ENCODE peak calls at places on chromosomes 13 and 19, in nine cellular contexts. J is IMR-90, T is brain microvascular endothelial cell, M is tibial artery, X is AG04450, S is A549, A is A673, B is ovary, C is OCI-LY7. F is an unnamed sample.
A peak's percentile ranks its signal among the peaks of the same experiment; 100 is the strongest.

GRCh38 chr19:40501599-40501998 is 34.8 kb downstream of the SPTBN4 start:
- DNase-seq in J (no peak), T (no peak), M (no peak), X (no peak), S (no peak), A (no peak), B (no peak), C (no peak), F (no peak)

GRCh38 chr19:46080561-46080960 is 39.8 kb upstream of the IGFL4 start:
- DNase-seq in J (peak; percentile 92), T (peak; percentile 98), M (no peak), X (peak; percentile 63), S (peak; percentile 65), A (no peak), B (peak; percentile 24), C (no peak), F (no peak)

GRCh38 chr19:17993076-17993813 is 14.7 kb upstream of the ARRDC2 start:
- DNase-seq in J (no peak), T (no peak), M (no peak), X (no peak), S (no peak), A (no peak), B (no peak), C (no peak), F (no peak)

GRCh38 chr13:24271611-24272451 is 37.5 kb upstream of the C1QTNF9 start:
- DNase-seq in J (peak; percentile 76), T (peak; percentile 78), M (peak; percentile 52), X (peak; percentile 45), S (no peak), A (peak; percentile 78), B (peak; percentile 91), C (no peak), F (peak; percentile 72)

GRCh38 chr19:2014731-2015610 is 543 bp downstream of the BTBD2 start:
- DNase-seq in J (no peak), T (no peak), M (no peak), X (no peak), S (no peak), A (peak; percentile 48), B (peak; percentile 69), C (peak; percentile 64), F (no peak)

GRCh38 chr19:29271341-29271740 is 58.4 kb upstream of the UQCRFS1 start:
- DNase-seq in J (no peak), T (no peak), M (no peak), X (no peak), S (no peak), A (no peak), B (no peak), C (no peak), F (no peak)

GRCh38 chr13:97892717-97893116 is 60.8 kb upstream of the IPO5 start:
- DNase-seq in J (peak; percentile 85), T (peak; percentile 39), M (no peak), X (no peak), S (peak; percentile 15), A (no peak), B (no peak), C (no peak), F (no peak)

GRCh38 chr13:30796833-30797601 is 61.7 kb downstream of the ALOX5AP start:
- DNase-seq in J (peak; percentile 44), T (peak; percentile 44), M (no peak), X (no peak), S (no peak), A (peak; percentile 49), B (no peak), C (no peak), F (peak; percentile 33)

GRCh38 chr19:532578-533484 is 1.3 kb downstream of the CDC34 start:
- DNase-seq in J (peak; percentile 64), T (peak; percentile 54), M (peak; percentile 71), X (no peak), S (peak; percentile 63), A (peak; percentile 71), B (peak; percentile 85), C (peak; percentile 57), F (peak; percentile 86)

GRCh38 chr19:4338441-4339350 is at the start of gene STAP2:
- DNase-seq in J (no peak), T (no peak), M (no peak), X (no peak), S (no peak), A (no peak), B (peak; percentile 58), C (no peak), F (no peak)

DNA sequence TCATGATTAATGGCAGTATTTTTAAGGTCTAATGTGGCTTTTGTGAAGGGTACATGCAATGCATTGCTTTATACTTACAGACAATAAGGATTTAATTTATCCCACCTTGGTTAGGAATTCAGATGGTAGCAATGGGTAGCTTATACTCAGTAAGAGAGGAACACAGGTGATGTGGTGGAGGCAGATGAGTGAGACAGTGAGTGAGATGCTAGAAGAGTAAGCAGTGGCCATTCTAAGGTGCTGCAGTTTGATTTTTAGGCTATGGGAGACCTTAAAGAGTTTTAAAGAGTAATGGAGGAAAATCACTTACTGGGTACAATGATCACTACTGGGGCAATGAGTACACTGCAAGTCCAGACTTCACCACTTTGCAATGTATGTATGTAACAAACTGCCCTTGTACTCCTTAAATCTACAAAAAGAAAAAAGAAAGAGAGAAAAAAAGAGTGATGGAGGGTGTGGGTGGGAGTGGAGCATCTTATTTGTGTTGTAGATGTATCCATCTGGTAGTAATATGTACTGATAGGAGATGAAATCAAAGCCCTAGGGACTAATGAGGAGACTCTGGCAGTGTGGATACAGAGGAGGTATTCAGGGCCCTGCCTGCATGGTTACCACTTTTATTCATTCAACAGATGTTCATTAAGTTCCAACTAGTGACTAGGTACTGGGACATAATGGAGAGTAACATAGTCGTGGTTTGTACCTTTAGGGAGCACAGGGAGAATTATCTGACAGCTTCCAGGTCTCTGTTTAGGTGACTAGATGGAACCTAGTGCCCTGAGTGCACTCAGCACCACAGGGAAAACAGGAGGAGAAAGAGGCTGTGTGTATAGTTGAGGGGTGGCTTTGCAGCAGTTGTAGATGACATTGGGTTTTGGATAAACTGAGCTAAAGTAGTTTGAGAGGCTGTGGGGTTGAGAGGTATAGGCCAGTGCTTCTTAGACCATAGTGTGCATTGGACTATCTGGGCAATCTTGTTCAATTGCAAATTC is 99.0 kb downstream of the GPC6 start:
- DNase-seq in J (no peak), T (no peak), M (no peak), X (no peak), S (no peak), A (no peak), B (no peak), C (no peak), F (no peak)
- H3K27ac ChIP-seq in J (no peak overlapping the region), T (no peak overlapping the region), M (no peak overlapping the region), X (no peak overlapping the region), S (no peak overlapping the region), A (no peak overlapping the region), B (no peak overlapping the region), C (no peak overlapping the region), F (no peak overlapping the region)

GRCh38 chr19:35931874-35932202 is 4.3 kb upstream of the LRFN3 start:
- DNase-seq in J (no peak), T (no peak), M (no peak), X (no peak), S (no peak), A (no peak), B (no peak), C (no peak), F (peak; percentile 51)
- H3K27ac ChIP-seq in J (no peak overlapping the region), T (no peak overlapping the region), M (no peak overlapping the region), X (no peak overlapping the region), S (peak overlapping the region; percentile 47), A (no peak overlapping the region), B (peak overlapping the region; percentile 42), C (no peak overlapping the region), F (peak overlapping the region; percentile 66)

DNA sequence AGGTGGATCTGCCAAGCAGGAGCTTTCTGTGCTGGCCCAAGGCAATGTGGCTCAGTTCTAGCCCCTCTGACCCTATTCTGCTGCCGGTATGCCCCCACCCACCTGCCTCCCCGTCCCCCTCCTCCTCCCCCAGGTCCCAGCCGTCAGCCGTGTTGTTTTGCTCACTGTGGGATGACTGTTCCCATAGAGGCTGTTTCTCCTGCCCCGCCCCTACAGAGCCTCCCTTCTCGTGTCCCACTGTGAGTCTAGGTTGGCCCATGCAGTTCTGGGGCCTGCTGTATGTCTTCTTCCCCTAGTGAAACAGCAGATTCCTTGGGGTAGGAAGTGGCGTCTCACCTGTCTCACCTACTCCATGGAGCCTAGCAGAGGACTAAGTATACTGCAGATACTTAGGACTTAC is 48.8 kb downstream of the ATP11A start:
- DNase-seq in J (no peak), T (no peak), M (no peak), X (no peak), S (no peak), A (no peak), B (no peak), C (no peak), F (no peak)
- H3K27ac ChIP-seq in J (no peak overlapping the region), T (no peak overlapping the region), M (no peak overlapping the region), X (no peak overlapping the region), S (no peak overlapping the region), A (no peak overlapping the region), B (no peak overlapping the region), C (no peak overlapping the region), F (peak overlapping the region; percentile 61)

DNA sequence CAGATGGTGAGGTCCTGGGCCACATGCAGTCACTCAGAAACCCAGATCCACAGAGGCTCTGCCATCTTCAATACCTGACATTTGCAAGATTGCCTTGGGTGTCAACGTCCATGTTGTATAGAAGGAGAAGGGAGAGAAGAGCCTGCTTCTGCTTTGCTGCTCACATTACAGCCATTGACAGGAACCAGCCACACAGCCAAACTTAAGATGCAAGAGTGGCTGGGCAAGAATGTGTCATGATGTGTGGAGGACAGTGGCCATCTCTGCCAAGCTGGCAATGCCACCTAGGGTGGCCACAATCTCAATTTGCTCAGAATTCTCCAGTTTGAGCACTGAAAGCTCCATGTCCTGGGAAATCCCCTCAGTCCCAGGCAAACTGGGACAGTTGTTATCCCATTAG is 25.9 kb upstream of the SERPINE3 start:
- DNase-seq in J (no peak), T (no peak), M (no peak), X (no peak), S (no peak), A (no peak), B (no peak), C (no peak), F (no peak)
- H3K27ac ChIP-seq in J (no peak overlapping the region), T (no peak overlapping the region), M (no peak overlapping the region), X (no peak overlapping the region), S (no peak overlapping the region), A (no peak overlapping the region), B (no peak overlapping the region), C (no peak overlapping the region), F (no peak overlapping the region)

GRCh38 chr13:109368230-109368629 is 418.2 kb downstream of the IRS2 start:
- DNase-seq in J (no peak), T (no peak), M (no peak), X (no peak), S (no peak), A (no peak), B (no peak), C (no peak), F (no peak)
- H3K27ac ChIP-seq in J (no peak overlapping the region), T (no peak overlapping the region), M (no peak overlapping the region), X (no peak overlapping the region), S (no peak overlapping the region), A (no peak overlapping the region), B (no peak overlapping the region), C (no peak overlapping the region), F (no peak overlapping the region)

GRCh38 chr19:8322638-8322997 is 1.3 kb downstream of the RPS28 start:
- DNase-seq in J (no peak), T (no peak), M (no peak), X (no peak), S (no peak), A (no peak), B (no peak), C (no peak), F (no peak)
- H3K27ac ChIP-seq in J (no peak overlapping the region), T (no peak overlapping the region), M (no peak overlapping the region), X (no peak overlapping the region), S (peak overlapping the region; percentile 95), A (peak overlapping the region; percentile 93), B (no peak overlapping the region), C (no peak overlapping the region), F (no peak overlapping the region)

F was measured in substantia nigra.